ENCODE peak calls at places on chromosome 3, in five cellular contexts. V is NT2/D1, W is gastrocnemius medialis, E is brain microvascular endothelial cell, F is fibroblast of lung. G is an unnamed sample.

GRCh38 chr3:40382617-40382979 is 4.4 kb upstream of the ENTPD3 start:
- DNase-seq in W (no peak), F (no peak), V (no peak), E (no peak), G (no peak)

GRCh38 chr3:158105124-158105709 is 1.0 kb downstream of the SHOX2 start:
- DNase-seq in V (no peak), E (no peak), W (no peak), F (no peak), G (peak; percentile 75)

GRCh38 chr3:107545680-107546120 is 22.9 kb downstream of the BBX start:
- DNase-seq in F (peak; percentile 62), V (no peak), E (peak; percentile 8), W (no peak), G (no peak)

GRCh38 chr3:40584625-40585189 is 59.9 kb downstream of the ZNF621 start:
- DNase-seq in W (peak; percentile 57), V (peak; percentile 87), E (peak; percentile 81), F (peak; percentile 65), G (peak; percentile 96)

GRCh38 chr3:12300137-12300536 is 11.3 kb downstream of the PPARG start:
- DNase-seq in V (no peak), E (no peak), W (no peak), F (peak; percentile 24), G (no peak)

GRCh38 chr3:135310317-135310716 is 515.3 kb downstream of the EPHB1 start:
- DNase-seq in V (peak; percentile 11), E (no peak), W (no peak), F (no peak), G (peak; percentile 77)

GRCh38 chr3:135218782-135219181 is 423.7 kb downstream of the EPHB1 start:
- DNase-seq in F (no peak), V (no peak), W (no peak), E (no peak), G (no peak)

GRCh38 chr3:126186749-126187148 is 6.4 kb upstream of the ALDH1L1 start:
- DNase-seq in E (no peak), F (no peak), W (no peak), V (no peak), G (no peak)

GRCh38 chr3:119296723-119297122 is 2.5 kb downstream of the ARHGAP31 start:
- DNase-seq in E (no peak), V (no peak), F (no peak), W (no peak), G (no peak)

GRCh38 chr3:107921083-107921482 is 169.7 kb downstream of the CD47 start:
- DNase-seq in V (no peak), E (no peak), F (no peak), W (no peak), G (no peak)

GRCh38 chr3:132394334-132394733 is 23.0 kb upstream of the DNAJC13 start:
- DNase-seq in E (no peak), W (no peak), V (no peak), F (peak; percentile 63), G (no peak)

GRCh38 chr3:76245073-76245472 is 459.7 kb upstream of the ZNF717 start:
- DNase-seq in F (peak; percentile 7), W (no peak), V (no peak), E (peak; percentile 61), G (no peak)

GRCh38 chr3:34742151-34742550 is 897.2 kb upstream of the ARPP21 start:
- DNase-seq in V (no peak), F (no peak), E (no peak), W (no peak), G (no peak)

GRCh38 chr3:103137830-103138229 is 703.0 kb downstream of the ZPLD1 start:
- DNase-seq in W (no peak), E (no peak), F (no peak), V (no peak), G (no peak)

GRCh38 chr3:195178124-195178910 is 92.6 kb downstream of the XXYLT1 start:
- DNase-seq in W (no peak), E (no peak), F (no peak), V (no peak), G (peak; percentile 46)

GRCh38 chr3:17912011-17912760 is 169.8 kb upstream of the TBC1D5 start:
- DNase-seq in V (no peak), W (no peak), F (no peak), E (no peak), G (no peak)

GRCh38 chr3:71328917-71329316 is 254.6 kb downstream of the FOXP1 start:
- DNase-seq in W (no peak), F (no peak), V (no peak), E (no peak), G (no peak)

GRCh38 chr3:47475029-47475569 is 642 bp downstream of the SCAP start:
- DNase-seq in W (no peak), E (peak; percentile 13), V (no peak), F (peak; percentile 29), G (no peak)

GRCh38 chr3:189927975-189928895 is 192.5 kb downstream of the P3H2 start:
- DNase-seq in E (no peak), F (peak; percentile 55), W (no peak), V (no peak), G (no peak)

GRCh38 chr3:81955908-81956307 is 194.5 kb upstream of the GBE1 start:
- DNase-seq in V (no peak), W (no peak), E (no peak), F (no peak), G (no peak)

GRCh38 chr3:102112706-102113230 is 263.5 kb downstream of the NFKBIZ start:
- DNase-seq in V (no peak), F (no peak), E (no peak), W (no peak), G (no peak)

GRCh38 chr3:47017504-47018268 is 38.2 kb downstream of the NBEAL2 start:
- DNase-seq in W (no peak), F (peak; percentile 56), E (peak; percentile 16), V (peak; percentile 70), G (peak; percentile 72)

GRCh38 chr3:197397812-197398211 is 99.4 kb upstream of the DLG1 start:
- DNase-seq in W (no peak), F (no peak), V (no peak), E (no peak), G (no peak)

DNA sequence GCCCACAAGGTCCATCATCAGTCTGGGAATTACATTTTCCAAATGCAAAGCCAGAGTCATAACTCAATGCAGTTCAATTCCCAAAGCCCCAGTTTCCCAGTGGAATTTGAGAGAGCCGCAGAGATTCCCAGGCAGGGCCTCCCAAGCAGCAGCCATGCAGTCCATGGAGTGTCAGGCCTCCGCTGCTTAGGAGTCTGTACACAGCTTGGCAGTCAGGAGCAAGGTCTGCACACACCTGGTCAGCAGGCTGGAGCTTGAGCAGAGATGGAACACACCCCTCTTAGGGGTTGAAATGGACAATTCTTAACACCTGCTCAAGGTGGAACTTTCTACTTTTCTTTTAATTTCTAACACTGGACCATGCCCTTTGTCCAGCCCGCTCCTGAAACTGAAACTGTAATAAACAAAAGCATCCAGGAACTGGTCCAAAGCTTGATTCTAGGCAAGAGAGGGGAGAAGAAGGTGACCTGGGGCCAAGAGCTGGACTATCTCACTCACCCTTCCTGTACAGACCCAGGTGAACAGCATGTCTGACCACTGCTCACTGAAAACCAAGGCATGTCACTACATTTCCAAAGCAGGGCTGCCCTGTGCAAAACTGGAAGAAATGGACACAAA is 48.4 kb upstream of the DUSP7 start:
- DNase-seq in V (no peak), E (no peak), F (no peak), W (no peak), G (no peak)
- H3K36me3 ChIP-seq in V (peaks cover 40% of the 10 kb centered on the region), E (no peaks in the 10 kb centered on the region), F (peaks cover 2% of the 10 kb centered on the region), W (no peaks in the 10 kb centered on the region), G (peaks cover 18% of the 10 kb centered on the region)

GRCh38 chr3:15591928-15592327 is 9.4 kb downstream of the HACL1 start:
- DNase-seq in E (no peak), F (no peak), V (no peak), W (no peak), G (no peak)
- H3K36me3 ChIP-seq in E (peaks cover 8% of the 10 kb centered on the region), F (no peaks in the 10 kb centered on the region), V (peaks cover 45% of the 10 kb centered on the region), W (no peaks in the 10 kb centered on the region), G (peaks cover 46% of the 10 kb centered on the region)

DNA sequence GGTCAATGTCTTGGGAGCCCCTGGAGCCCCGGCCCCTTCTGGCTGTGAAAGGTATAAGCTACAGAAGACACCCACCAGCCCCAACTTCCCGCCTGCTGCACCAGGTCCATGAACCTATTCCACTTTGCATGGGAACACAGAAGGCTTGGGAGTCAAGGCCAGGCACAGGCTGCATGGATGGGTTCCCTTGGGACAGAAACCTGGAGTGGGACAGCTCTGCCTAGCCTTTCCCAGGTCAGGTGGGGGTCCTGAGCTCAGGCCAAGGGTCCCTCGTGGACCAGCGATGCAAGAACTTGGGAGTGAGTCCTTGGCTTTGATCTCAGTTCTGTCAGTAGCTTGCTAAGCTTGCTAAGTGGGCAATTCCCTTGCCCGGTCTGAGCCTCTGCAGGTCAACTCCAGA is 25.0 kb downstream of the TKT start:
- DNase-seq in V (no peak), W (no peak), F (no peak), E (no peak), G (peak; percentile 43)
- H3K36me3 ChIP-seq in V (peaks cover 99% of the 10 kb centered on the region), W (peaks cover 7% of the 10 kb centered on the region), F (peaks cover 80% of the 10 kb centered on the region), E (peaks cover 94% of the 10 kb centered on the region), G (peaks cover 81% of the 10 kb centered on the region)

GRCh38 chr3:52146811-52147210 is 7.4 kb downstream of the POC1A start:
- DNase-seq in V (no peak), W (no peak), E (no peak), F (no peak), G (no peak)

GRCh38 chr3:52144796-52145735 is 9.2 kb downstream of the POC1A start:
- DNase-seq in W (no peak), E (no peak), V (no peak), F (no peak), G (no peak)

GRCh38 chr3:52146189-52146588 is 8.0 kb downstream of the POC1A start:
- DNase-seq in F (no peak), W (no peak), V (no peak), E (no peak), G (no peak)

GRCh38 chr3:52144034-52144795 is 10.0 kb downstream of the POC1A start:
- DNase-seq in F (peak; percentile 68), W (peak; percentile 78), V (peak; percentile 72), E (peak; percentile 81), G (peak; percentile 94)

GRCh38 chr3:52145736-52146110 is 8.5 kb downstream of the POC1A start:
- DNase-seq in E (no peak), F (no peak), W (no peak), V (no peak), G (no peak)
- H3K36me3 ChIP-seq in E (no peaks in the 10 kb centered on the region), F (peaks cover 19% of the 10 kb centered on the region), W (no peaks in the 10 kb centered on the region), V (peaks cover 98% of the 10 kb centered on the region), G (peaks cover 27% of the 10 kb centered on the region)

DNA sequence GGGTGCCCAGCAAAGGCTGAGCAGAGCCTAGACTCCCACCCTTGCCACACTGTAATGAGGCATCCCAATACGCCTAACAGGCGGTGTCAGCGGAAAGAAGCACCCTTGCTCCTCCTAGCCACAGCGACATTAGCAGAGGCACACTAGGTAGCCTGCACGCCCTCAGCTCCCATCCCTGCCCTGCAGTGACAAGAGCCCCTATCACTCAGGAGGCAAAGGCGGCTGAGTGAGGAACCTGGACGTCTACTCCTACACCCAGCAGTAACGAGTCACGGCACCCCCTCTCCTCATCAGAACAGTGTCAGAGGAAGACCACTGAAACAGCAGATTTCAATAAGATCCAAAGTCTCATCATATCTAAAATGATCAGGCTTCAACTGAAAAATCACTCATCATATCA is 12.0 kb upstream of the MAP6D1 start:
- DNase-seq in F (no peak), W (no peak), V (no peak), E (no peak), G (no peak)
- H3K36me3 ChIP-seq in F (peaks cover 11% of the 10 kb centered on the region), W (no peaks in the 10 kb centered on the region), V (peaks cover 74% of the 10 kb centered on the region), E (peaks cover 37% of the 10 kb centered on the region), G (peaks cover 70% of the 10 kb centered on the region)